ENCODE peak calls at places on chromosome 11, in ten cellular contexts. Y is neural crest cell, A is GM13977, N is lower lobe of right lung, R is uterus, E is choroid plexus epithelial cell, G is dorsolateral prefrontal cortex, L is NB4, P is PC-9, K is Peyer's patch. H is an unnamed sample.

GRCh38 chr11:12516387-12517110 is 139.2 kb downstream of the PARVA start:
- DNase-seq in Y (no peak), A (no peak), N (no peak), R (no peak), E (no peak), G (no peak), L (peak), P (peak), K (no peak), H (no peak)

GRCh38 chr11:64396079-64396591 is 37.2 kb downstream of the RPS6KA4 start:
- DNase-seq in Y (no peak), A (no peak), N (no peak), R (no peak), E (peak), G (no peak), L (peak), P (no peak), K (no peak), H (no peak)

GRCh38 chr11:128763224-128763623 is 69.4 kb downstream of the FLI1 start:
- DNase-seq in Y (no peak), A (no peak), N (no peak), R (no peak), E (peak), G (no peak), L (no peak), P (no peak), K (no peak), H (no peak)

GRCh38 chr11:62879150-62879549 is 1.5 kb upstream of the SLC3A2 start:
- DNase-seq in Y (no peak), A (no peak), N (no peak), R (no peak), E (no peak), G (no peak), L (peak), P (no peak), K (no peak), H (no peak)

GRCh38 chr11:20618083-20618482 is 18.7 kb downstream of the SLC6A5 start:
- DNase-seq in Y (no peak), A (no peak), N (no peak), R (no peak), E (no peak), G (no peak), L (no peak), P (no peak), K (no peak), H (no peak)

GRCh38 chr11:2621919-2622318 is 77.9 kb downstream of the KCNQ1OT1 start:
- DNase-seq in Y (no peak), A (no peak), N (no peak), R (no peak), E (no peak), G (no peak), L (no peak), P (no peak), K (no peak), H (no peak)

GRCh38 chr11:108819957-108820356 is 155.1 kb downstream of the DDX10 start:
- DNase-seq in Y (no peak), A (no peak), N (no peak), R (no peak), E (no peak), G (no peak), L (peak), P (no peak), K (no peak), H (no peak)

GRCh38 chr11:105181100-105181499 is 41.5 kb upstream of the CARD18 start:
- DNase-seq in Y (no peak), A (no peak), N (no peak), R (no peak), E (peak), G (no peak), L (peak), P (no peak), K (no peak), H (no peak)

GRCh38 chr11:134756811-134757540 is 344.9 kb upstream of the B3GAT1 start:
- DNase-seq in Y (no peak), A (no peak), N (no peak), R (no peak), E (no peak), G (no peak), L (no peak), P (no peak), K (no peak), H (no peak)

GRCh38 chr11:30983143-30983542 is 386.4 kb downstream of the DCDC1 start:
- DNase-seq in Y (no peak), A (no peak), N (no peak), R (no peak), E (peak), G (no peak), L (no peak), P (no peak), K (no peak), H (no peak)

GRCh38 chr11:1879941-1880720 is 11.6 kb downstream of the PRR33 start:
- DNase-seq in Y (no peak), A (no peak), N (peak), R (peak), E (peak), G (no peak), L (peak), P (no peak), K (no peak), H (peak)

GRCh38 chr11:64762277-64762915 is 2.6 kb upstream of the PYGM start:
- DNase-seq in Y (no peak), A (peak), N (no peak), R (no peak), E (no peak), G (no peak), L (peak), P (no peak), K (no peak), H (no peak)

GRCh38 chr11:64060263-64060860 is 24.6 kb downstream of the FLRT1 start:
- DNase-seq in Y (no peak), A (no peak), N (no peak), R (no peak), E (no peak), G (no peak), L (no peak), P (no peak), K (no peak), H (no peak)

GRCh38 chr11:9060700-9061111 is 30.7 kb downstream of the SCUBE2 start:
- DNase-seq in Y (no peak), A (peak), N (no peak), R (no peak), E (peak), G (no peak), L (peak), P (no peak), K (no peak), H (peak)

GRCh38 chr11:86459682-86460460 is 85.2 kb downstream of the CCDC81 start:
- DNase-seq in Y (no peak), A (no peak), N (peak), R (peak), E (peak), G (peak), L (no peak), P (peak), K (no peak), H (no peak)

GRCh38 chr11:72685560-72686480 is 11.6 kb upstream of the PDE2A start:
- DNase-seq in Y (no peak), A (no peak), N (no peak), R (peak), E (peak), G (no peak), L (no peak), P (no peak), K (no peak), H (peak)

DNA sequence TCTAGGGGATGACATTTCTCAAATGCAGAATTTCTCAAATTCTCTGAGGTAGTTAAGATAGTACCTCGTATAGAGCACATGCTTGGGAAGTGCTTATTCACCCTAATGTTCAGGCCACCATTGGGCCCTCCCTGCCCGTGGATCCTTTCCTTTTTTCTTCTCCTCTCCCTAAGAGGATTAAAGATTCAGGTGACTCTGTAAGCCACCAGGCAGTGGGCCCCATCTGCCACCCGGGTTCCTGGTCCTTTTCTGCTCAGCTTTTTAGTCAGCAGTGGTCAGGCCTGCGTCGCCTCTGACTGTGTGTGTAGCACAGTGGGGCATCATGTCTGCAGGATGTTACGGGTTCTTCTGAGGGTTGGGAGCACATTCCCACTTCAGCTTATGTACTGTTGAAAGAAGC is 7.2 kb downstream of the CEP164 start:
- DNase-seq in Y (no peak), A (no peak), N (no peak), R (no peak), E (no peak), G (no peak), L (no peak), P (no peak), K (no peak), H (no peak)
- TF ChIP-seq CTCF in Y (no peak), A (no peak), N (no peak), R (no peak), E (no peak), G (no peak), L (no peak), P (no peak), K (no peak), H (no peak)

GRCh38 chr11:57658023-57658361 is 430 bp downstream of the CLP1 start:
- DNase-seq in Y (no peak), A (no peak), N (no peak), R (no peak), E (no peak), G (no peak), L (no peak), P (no peak), K (no peak), H (no peak)

GRCh38 chr11:57667065-57667714 is 724 bp upstream of the ZDHHC5 start:
- DNase-seq in Y (peak), A (peak), N (peak), R (peak), E (peak), G (peak), L (peak), P (peak), K (peak), H (peak)

GRCh38 chr11:57659669-57660068 is 2.1 kb downstream of the CLP1 start:
- DNase-seq in Y (no peak), A (no peak), N (no peak), R (no peak), E (no peak), G (no peak), L (no peak), P (no peak), K (no peak), H (no peak)

GRCh38 chr11:57663975-57664374 is 3.9 kb upstream of the ZDHHC5 start:
- DNase-seq in Y (no peak), A (no peak), N (no peak), R (no peak), E (no peak), G (no peak), L (no peak), P (no peak), K (no peak), H (no peak)

GRCh38 chr11:57662893-57663292 is 5.0 kb upstream of the ZDHHC5 start:
- DNase-seq in Y (no peak), A (no peak), N (no peak), R (no peak), E (no peak), G (no peak), L (peak), P (peak), K (no peak), H (peak)
- TF ChIP-seq CTCF in Y (no peak), A (peak), N (no peak), R (no peak), E (peak), G (no peak), L (no peak), P (peak), K (no peak), H (no peak)

GRCh38 chr11:60343094-60343704 is 16.1 kb downstream of the MS4A6E start:
- DNase-seq in Y (no peak), A (no peak), N (no peak), R (no peak), E (peak), G (no peak), L (peak), P (no peak), K (no peak), H (peak)
- TF ChIP-seq CTCF in Y (peak), A (peak), N (peak), R (no peak), E (peak), G (peak), L (peak), P (peak), K (peak), H (peak)

GRCh38 chr11:77091146-77091940 is 11.3 kb upstream of the OMP start:
- DNase-seq in Y (peak), A (peak), N (peak), R (peak), E (peak), G (peak), L (peak), P (peak), K (peak), H (peak)
- TF ChIP-seq CTCF in Y (peak), A (peak), N (peak), R (peak), E (peak), G (peak), L (peak), P (peak), K (peak), H (peak)

DNA sequence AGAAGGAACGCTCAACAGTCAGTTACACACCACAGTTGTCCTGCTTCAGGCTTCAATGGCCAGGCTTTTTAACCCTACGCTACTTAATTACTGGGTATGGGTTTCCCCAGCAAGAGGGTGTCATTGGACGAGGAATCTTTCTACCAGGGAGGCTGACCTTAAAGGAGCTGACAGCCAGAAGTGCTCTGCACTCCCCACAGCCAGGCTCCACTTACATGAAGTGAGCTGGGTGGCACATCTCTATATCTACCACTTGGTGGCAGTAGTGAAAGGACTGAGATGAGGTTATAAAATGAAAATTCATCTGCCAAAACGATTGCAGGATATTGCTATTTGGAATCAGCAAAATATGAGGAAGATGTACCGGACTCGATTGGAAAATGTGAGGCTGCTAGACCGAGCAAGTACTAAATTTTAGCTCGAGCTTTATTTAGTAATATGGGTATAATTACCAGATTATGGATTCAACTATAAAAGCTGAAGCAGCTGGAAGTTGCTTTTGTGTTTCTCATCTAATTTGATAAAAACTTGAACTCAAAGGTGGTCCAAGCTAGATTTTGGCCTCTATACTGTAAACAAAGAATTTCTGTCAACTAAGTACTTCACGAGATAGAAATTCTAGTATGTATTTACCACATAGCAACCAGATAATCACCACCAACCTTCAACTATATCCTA is 54.0 kb upstream of the CEP126 start:
- DNase-seq in Y (peak), A (peak), N (no peak), R (peak), E (peak), G (peak), L (peak), P (peak), K (no peak), H (peak)
- TF ChIP-seq CTCF in Y (peak), A (peak), N (peak), R (peak), E (peak), G (peak), L (peak), P (peak), K (peak), H (peak)

GRCh38 chr11:95739108-95739507 is 50.5 kb downstream of the FAM76B start:
- DNase-seq in Y (no peak), A (no peak), N (no peak), R (no peak), E (no peak), G (no peak), L (no peak), P (no peak), K (no peak), H (no peak)
- TF ChIP-seq CTCF in Y (no peak), A (peak), N (no peak), R (no peak), E (peak), G (no peak), L (peak), P (no peak), K (no peak), H (peak)

GRCh38 chr11:57205046-57205671 is 23.4 kb downstream of the LRRC55 start:
- DNase-seq in Y (no peak), A (no peak), N (no peak), R (no peak), E (peak), G (no peak), L (peak), P (peak), K (no peak), H (no peak)
- TF ChIP-seq CTCF in Y (no peak), A (no peak), N (peak), R (no peak), E (no peak), G (no peak), L (no peak), P (no peak), K (no peak), H (no peak)

DNA sequence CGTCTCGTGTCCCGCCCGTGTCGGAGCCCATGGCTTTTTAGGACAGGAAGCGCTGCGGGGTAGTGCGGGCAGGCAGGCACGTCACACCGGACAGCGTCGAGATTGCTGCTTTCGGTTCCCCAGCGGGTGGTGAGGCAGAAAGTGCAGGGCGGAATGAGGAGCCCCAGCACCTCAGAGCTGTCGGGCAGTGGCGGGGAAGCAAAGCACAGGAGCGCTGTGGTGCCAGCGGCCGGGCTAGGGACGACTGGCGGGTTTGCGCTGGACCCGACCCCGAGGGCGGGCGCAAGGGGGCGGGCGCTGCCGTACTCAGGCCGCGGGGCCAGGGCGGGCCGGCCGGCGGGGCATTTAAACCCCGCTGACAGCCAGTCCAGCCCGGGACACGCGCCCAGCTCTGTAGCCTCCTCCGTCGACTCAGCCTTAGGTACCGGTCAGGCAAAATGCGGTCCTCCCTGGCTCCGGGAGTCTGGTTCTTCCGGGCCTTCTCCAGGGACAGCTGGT is at the start of gene SLC37A2:
- DNase-seq in Y (peak), A (peak), N (peak), R (peak), E (peak), G (peak), L (peak), P (peak), K (peak), H (peak)
- TF ChIP-seq CTCF in Y (peak), A (peak), N (peak), R (peak), E (peak), G (peak), L (no peak), P (no peak), K (no peak), H (no peak)

DNA sequence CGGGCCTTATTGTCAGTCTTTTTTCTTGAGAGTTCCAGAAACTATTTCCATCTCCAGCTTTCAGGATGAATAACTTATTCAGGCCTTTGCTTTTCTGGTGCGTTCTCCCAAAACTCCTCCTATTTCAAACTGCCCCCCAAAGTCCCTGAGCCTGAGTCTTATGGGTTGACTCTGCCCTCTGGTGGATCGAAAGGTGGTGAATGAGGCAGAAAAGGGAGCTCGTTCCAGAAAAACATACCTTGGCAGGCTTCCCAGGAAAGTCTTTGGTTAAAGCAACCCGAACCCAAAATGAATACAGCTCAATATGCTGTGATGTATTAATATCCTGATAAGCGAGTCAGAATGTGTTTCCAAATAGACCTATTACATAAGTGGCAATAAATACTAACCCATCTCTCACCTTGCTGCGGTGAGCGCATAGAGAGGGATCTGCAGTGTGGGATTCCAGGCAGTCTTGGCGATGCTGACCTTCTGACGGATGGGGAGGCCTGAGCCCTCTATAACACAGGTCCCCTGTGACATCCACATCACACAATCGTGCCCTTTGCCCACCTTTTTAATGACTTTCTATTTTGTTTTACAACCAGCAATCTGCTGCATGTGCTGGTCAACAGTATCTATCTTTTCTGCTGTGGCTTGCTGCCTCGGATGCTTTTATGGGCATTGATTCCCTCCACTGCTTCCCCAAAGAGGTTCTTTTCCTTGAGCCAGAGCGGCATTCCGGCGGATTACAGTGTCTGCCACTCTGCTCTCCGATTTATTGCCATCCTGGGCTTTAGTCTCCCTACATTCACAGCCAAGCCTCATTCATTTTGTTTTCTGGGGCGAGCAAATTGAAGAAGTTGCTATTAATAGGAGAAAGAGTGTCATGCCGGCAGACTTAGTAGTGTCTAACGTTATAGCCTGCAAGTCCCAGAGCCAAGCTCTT is 756.8 kb downstream of the NTM start:
- DNase-seq in Y (peak), A (peak), N (no peak), R (peak), E (peak), G (peak), L (no peak), P (no peak), K (no peak), H (peak)
- TF ChIP-seq CTCF in Y (peak), A (peak), N (peak), R (no peak), E (peak), G (peak), L (no peak), P (peak), K (peak), H (peak)

H was measured in activated CD8-positive, alpha-beta T cell treated with anti-CD3 and anti-CD28 coated beads for 36 hours.